ENCODE peak calls at places on chromosomes 11 and 22, in seven cellular contexts. L, V, M, B, N, A and D are unnamed samples. For H3K4me1, the result is how much of the 10 kb centered on the place peaks cover.

GRCh38 chr11:71120346-71120963 is 131.9 kb downstream of the SHANK2 start:
- DNase-seq in L (peak), A (peak), N (no peak), B (no peak), M (no peak), V (peak), D (no peak)

GRCh38 chr11:18065572-18065971 is 19.5 kb upstream of the TPH1 start:
- DNase-seq in A (no peak), B (no peak), M (no peak), V (no peak), N (no peak), L (no peak), D (no peak)

GRCh38 chr22:41908409-41909289 is 6.2 kb downstream of the SHISA8 start:
- DNase-seq in M (no peak), A (no peak), L (no peak), B (no peak), V (no peak), N (no peak), D (peak)

GRCh38 chr11:124784051-124784450 is 16.2 kb downstream of the MSANTD2 start:
- DNase-seq in N (no peak), A (no peak), B (no peak), M (no peak), V (no peak), L (no peak), D (no peak)

GRCh38 chr11:61134801-61135257 is 26.4 kb downstream of the VPS37C start:
- DNase-seq in B (no peak), V (no peak), N (no peak), L (no peak), A (no peak), M (no peak), D (peak)

GRCh38 chr22:50674606-50675552 is 2.3 kb downstream of the SHANK3 start:
- DNase-seq in B (no peak), N (peak), A (no peak), V (peak), L (no peak), M (no peak), D (peak)

GRCh38 chr11:443542-444199 is 1.9 kb upstream of the ANO9 start:
- DNase-seq in M (no peak), B (no peak), L (no peak), A (peak), V (no peak), N (peak), D (peak)

GRCh38 chr11:64410396-64410718 is 51.4 kb downstream of the RPS6KA4 start:
- DNase-seq in L (no peak), N (no peak), V (no peak), M (no peak), B (no peak), A (no peak), D (no peak)

GRCh38 chr11:113387605-113388211 is at the start of gene ANKK1:
- DNase-seq in L (no peak), B (no peak), M (no peak), N (no peak), V (peak), A (no peak), D (peak)

GRCh38 chr11:47179655-47179991 is 2.9 kb upstream of the ARFGAP2 start:
- DNase-seq in V (no peak), B (peak), M (peak), A (peak), N (peak), L (peak), D (peak)

GRCh38 chr11:11966826-11967668 is 41.4 kb downstream of the DKK3 start:
- DNase-seq in M (peak), L (peak), N (peak), A (peak), V (peak), B (no peak), D (peak)

GRCh38 chr22:36191106-36191836 is 10.3 kb downstream of the APOL4 start:
- DNase-seq in L (no peak), V (no peak), N (peak), M (no peak), B (no peak), A (peak), D (no peak)

GRCh38 chr11:33515347-33515746 is 185.3 kb downstream of the C11orf91 start:
- DNase-seq in M (no peak), N (peak), V (no peak), A (no peak), L (no peak), B (no peak), D (peak)

GRCh38 chr11:61891331-61892084 is at the start of gene FADS3:
- DNase-seq in L (peak), A (peak), B (no peak), M (peak), N (peak), V (peak), D (peak)

GRCh38 chr22:43136255-43136654 is 6.9 kb downstream of the MCAT start:
- DNase-seq in N (peak), V (no peak), B (no peak), L (peak), M (peak), A (peak), D (peak)

GRCh38 chr11:131683666-131684065 is 313.3 kb downstream of the NTM start:
- DNase-seq in V (no peak), M (no peak), A (no peak), N (no peak), B (no peak), L (no peak), D (peak)

GRCh38 chr11:73520358-73521061 is 77.4 kb downstream of the FAM168A start:
- DNase-seq in L (no peak), B (peak), A (peak), V (no peak), N (no peak), M (no peak), D (no peak)

GRCh38 chr22:30689622-30690021 is 5.1 kb upstream of the OSBP2 start:
- DNase-seq in V (no peak), L (no peak), N (no peak), A (no peak), M (no peak), B (no peak), D (no peak)

GRCh38 chr22:22235564-22235963 is 9.0 kb upstream of the VPREB1 start:
- DNase-seq in B (peak), A (peak), V (no peak), M (peak), N (peak), L (no peak), D (no peak)

GRCh38 chr11:66749091-66749490 is 20.1 kb upstream of the SPTBN2 start:
- DNase-seq in M (no peak), B (no peak), A (no peak), N (no peak), L (no peak), V (no peak), D (no peak)

GRCh38 chr22:30204742-30205111 is 41.8 kb downstream of the LIF start:
- DNase-seq in N (peak), V (no peak), A (peak), B (no peak), L (no peak), M (no peak), D (no peak)

GRCh38 chr22:42769238-42769573 is 48.5 kb upstream of the A4GALT start:
- DNase-seq in V (no peak), B (no peak), A (no peak), N (no peak), M (no peak), L (no peak), D (no peak)

GRCh38 chr11:78147807-78148206 is 8.4 kb upstream of the ALG8 start:
- DNase-seq in B (no peak), M (no peak), A (no peak), N (no peak), V (no peak), L (no peak), D (no peak)

GRCh38 chr11:130634981-130635473 is 186.6 kb downstream of the ADAMTS15 start:
- DNase-seq in L (no peak), A (peak), N (peak), B (no peak), M (no peak), V (no peak), D (no peak)

GRCh38 chr11:75338516-75339218 is 12.8 kb downstream of the ARRB1 start:
- DNase-seq in M (no peak), A (no peak), V (no peak), L (no peak), B (no peak), N (peak), D (peak)
- H3K4me1 ChIP-seq in M (under half), A (under half), V (under half), L (half or more), B (under half), N (under half), D (under half)

GRCh38 chr11:119828011-119828410 is 99.0 kb upstream of the NECTIN1 start:
- DNase-seq in N (no peak), A (no peak), L (no peak), B (no peak), M (no peak), V (no peak), D (no peak)
- H3K4me2 ChIP-seq in N (no peak), A (no peak), L (no peak), B (no peak), M (no peak), V (no peak), D (no peak)

GRCh38 chr11:119377112-119377901 is 4.2 kb downstream of the USP2 start:
- DNase-seq in B (no peak), N (no peak), V (no peak), M (no peak), A (no peak), L (no peak), D (no peak)
- H3K4me1 ChIP-seq in B (under half), N (under half), V (under half), M (under half), A (under half), L (under half), D (under half)

DNA sequence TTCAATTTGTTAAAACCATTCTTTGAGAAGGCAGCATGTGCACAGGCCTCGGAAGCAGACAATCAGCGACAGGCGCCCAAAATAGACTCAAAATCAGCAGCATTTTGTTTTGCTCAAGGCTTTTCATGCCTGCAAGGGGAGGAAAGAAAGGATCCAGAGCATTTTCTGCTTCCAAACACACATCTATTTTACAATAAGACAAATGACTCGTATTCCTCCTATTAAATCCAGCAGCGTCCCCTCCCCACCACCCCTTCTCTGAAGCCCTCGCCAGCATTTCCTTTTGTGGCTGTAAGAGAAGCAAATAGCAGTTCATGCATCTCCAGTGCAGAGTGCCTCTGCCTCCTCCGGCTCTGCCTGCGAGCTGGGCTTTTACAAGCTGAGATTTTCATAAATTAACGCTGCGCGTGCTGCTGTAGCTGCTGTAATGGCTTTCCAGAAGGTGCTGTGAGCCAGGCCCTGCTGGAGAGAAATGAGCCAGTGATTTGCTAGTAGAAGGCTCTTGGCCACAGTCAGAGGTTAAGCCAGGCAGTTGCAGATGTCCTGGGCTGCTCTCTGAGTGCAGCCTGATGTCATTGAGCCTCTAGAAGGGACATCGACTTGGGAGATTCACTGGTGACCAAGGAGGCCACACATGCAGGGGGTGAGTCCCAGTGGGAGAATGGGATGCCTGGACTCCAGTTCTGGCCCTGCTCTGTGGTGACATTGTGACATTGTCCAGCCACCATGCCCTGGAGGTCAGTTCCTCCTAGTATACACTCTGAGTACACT is 134.6 kb upstream of the NAV2 start:
- DNase-seq in N (peak), M (no peak), A (peak), V (no peak), B (no peak), L (no peak), D (peak)
- H3K4me2 ChIP-seq in N (peak), M (no peak), A (peak), V (no peak), B (no peak), L (no peak), D (peak)